ENCODE peak calls at places on chromosomes 13 and 19, in six cellular contexts. One of them, this sample, is unnamed.

GRCh38 chr19:7539827-7540425 is 4.4 kb downstream of the PNPLA6 start:
- DNase-seq in fibroblast of lung: no peak
- DNase-seq in lower lobe of right lung: no peak
- DNase-seq in tibial nerve: no peak
- DNase-seq in OCI-LY7: no peak
- DNase-seq in tibial artery: no peak
- DNase-seq in this sample: no peak

GRCh38 chr19:53659292-53659691 is 27.5 kb downstream of the DPRX start:
- DNase-seq in fibroblast of lung: no peak
- DNase-seq in lower lobe of right lung: no peak
- DNase-seq in tibial nerve: no peak
- DNase-seq in OCI-LY7: no peak
- DNase-seq in tibial artery: no peak
- DNase-seq in this sample: peak; percentile 94

GRCh38 chr19:54172764-54173699 is at the start of gene TMC4:
- DNase-seq in fibroblast of lung: no peak
- DNase-seq in lower lobe of right lung: peak; percentile 85
- DNase-seq in tibial nerve: no peak
- DNase-seq in OCI-LY7: peak; percentile 52
- DNase-seq in tibial artery: no peak
- DNase-seq in this sample: peak; percentile 97

GRCh38 chr19:42313840-42314755 is 989 bp downstream of the TMEM145 start:
- DNase-seq in fibroblast of lung: no peak
- DNase-seq in lower lobe of right lung: no peak
- DNase-seq in tibial nerve: no peak
- DNase-seq in OCI-LY7: no peak
- DNase-seq in tibial artery: no peak
- DNase-seq in this sample: no peak

GRCh38 chr19:13132471-13133166 is 14.6 kb downstream of the NACC1 start:
- DNase-seq in fibroblast of lung: peak; percentile 33
- DNase-seq in lower lobe of right lung: no peak
- DNase-seq in tibial nerve: no peak
- DNase-seq in OCI-LY7: no peak
- DNase-seq in tibial artery: no peak
- DNase-seq in this sample: no peak

GRCh38 chr13:102195566-102196462 is 206.0 kb downstream of the FGF14 start:
- DNase-seq in fibroblast of lung: peak; percentile 54
- DNase-seq in lower lobe of right lung: no peak
- DNase-seq in tibial nerve: no peak
- DNase-seq in OCI-LY7: no peak
- DNase-seq in tibial artery: no peak
- DNase-seq in this sample: no peak

GRCh38 chr13:48976677-48977625 is 1.2 kb downstream of the FNDC3A start:
- DNase-seq in fibroblast of lung: peak; percentile 44
- DNase-seq in lower lobe of right lung: no peak
- DNase-seq in tibial nerve: peak; percentile 38
- DNase-seq in OCI-LY7: peak; percentile 19
- DNase-seq in tibial artery: no peak
- DNase-seq in this sample: no peak

GRCh38 chr19:53511933-53512374 is 26.0 kb upstream of the ZNF331 start:
- DNase-seq in fibroblast of lung: peak; percentile 49
- DNase-seq in lower lobe of right lung: peak; percentile 72
- DNase-seq in tibial nerve: peak; percentile 69
- DNase-seq in OCI-LY7: peak; percentile 59
- DNase-seq in tibial artery: peak; percentile 69
- DNase-seq in this sample: peak; percentile 96

GRCh38 chr13:78409172-78409571 is 194.2 kb downstream of the POU4F1 start:
- DNase-seq in fibroblast of lung: no peak
- DNase-seq in lower lobe of right lung: no peak
- DNase-seq in tibial nerve: no peak
- DNase-seq in OCI-LY7: peak; percentile 3
- DNase-seq in tibial artery: no peak
- DNase-seq in this sample: peak; percentile 38

GRCh38 chr19:20660473-20660872 is 898 bp downstream of the ZNF626 start:
- DNase-seq in fibroblast of lung: peak; percentile 19
- DNase-seq in lower lobe of right lung: no peak
- DNase-seq in tibial nerve: no peak
- DNase-seq in OCI-LY7: no peak
- DNase-seq in tibial artery: no peak
- DNase-seq in this sample: peak; percentile 33

GRCh38 chr19:50772408-50773311 is 2.4 kb downstream of the GPR32 start:
- DNase-seq in fibroblast of lung: no peak
- DNase-seq in lower lobe of right lung: no peak
- DNase-seq in tibial nerve: no peak
- DNase-seq in OCI-LY7: peak; percentile 62
- DNase-seq in tibial artery: no peak
- DNase-seq in this sample: peak; percentile 68

GRCh38 chr13:65985632-65986031 is 1244.5 kb downstream of the PCDH9 start:
- DNase-seq in fibroblast of lung: no peak
- DNase-seq in lower lobe of right lung: no peak
- DNase-seq in tibial nerve: no peak
- DNase-seq in OCI-LY7: no peak
- DNase-seq in tibial artery: no peak
- DNase-seq in this sample: peak; percentile 60

GRCh38 chr13:99926014-99926731 is 45.4 kb downstream of the ZIC5 start:
- DNase-seq in fibroblast of lung: peak; percentile 14
- DNase-seq in lower lobe of right lung: no peak
- DNase-seq in tibial nerve: no peak
- DNase-seq in OCI-LY7: no peak
- DNase-seq in tibial artery: no peak
- DNase-seq in this sample: no peak

GRCh38 chr19:15265849-15266248 is 33.6 kb upstream of the EPHX3 start:
- DNase-seq in fibroblast of lung: peak; percentile 99
- DNase-seq in lower lobe of right lung: peak; percentile 79
- DNase-seq in tibial nerve: peak; percentile 82
- DNase-seq in OCI-LY7: no peak
- DNase-seq in tibial artery: peak; percentile 98
- DNase-seq in this sample: no peak

GRCh38 chr19:16476401-16476800 is 4.6 kb upstream of the EPS15L1 start:
- DNase-seq in fibroblast of lung: no peak
- DNase-seq in lower lobe of right lung: no peak
- DNase-seq in tibial nerve: no peak
- DNase-seq in OCI-LY7: no peak
- DNase-seq in tibial artery: no peak
- DNase-seq in this sample: no peak

GRCh38 chr19:48676887-48677286 is 4.1 kb upstream of the NTN5 start:
- DNase-seq in fibroblast of lung: no peak
- DNase-seq in lower lobe of right lung: no peak
- DNase-seq in tibial nerve: no peak
- DNase-seq in OCI-LY7: no peak
- DNase-seq in tibial artery: no peak
- DNase-seq in this sample: no peak

GRCh38 chr13:99687728-99688397 is 186.6 kb downstream of the TM9SF2 start:
- DNase-seq in fibroblast of lung: no peak
- DNase-seq in lower lobe of right lung: no peak
- DNase-seq in tibial nerve: no peak
- DNase-seq in OCI-LY7: no peak
- DNase-seq in tibial artery: no peak
- DNase-seq in this sample: peak; percentile 92

GRCh38 chr19:51693246-51693645 is at the start of gene SPACA6:
- DNase-seq in fibroblast of lung: no peak
- DNase-seq in lower lobe of right lung: no peak
- DNase-seq in tibial nerve: no peak
- DNase-seq in OCI-LY7: no peak
- DNase-seq in tibial artery: no peak
- DNase-seq in this sample: no peak

GRCh38 chr19:51808333-51808986 is 13.5 kb downstream of the FPR3 start:
- DNase-seq in fibroblast of lung: peak; percentile 60
- DNase-seq in lower lobe of right lung: no peak
- DNase-seq in tibial nerve: no peak
- DNase-seq in OCI-LY7: no peak
- DNase-seq in tibial artery: no peak
- DNase-seq in this sample: no peak

GRCh38 chr13:102318233-102318632 is 83.6 kb downstream of the FGF14 start:
- DNase-seq in fibroblast of lung: no peak
- DNase-seq in lower lobe of right lung: no peak
- DNase-seq in tibial nerve: no peak
- DNase-seq in OCI-LY7: no peak
- DNase-seq in tibial artery: no peak
- DNase-seq in this sample: no peak

GRCh38 chr19:17155251-17155650 is 59.9 kb upstream of the USE1 start:
- DNase-seq in fibroblast of lung: no peak
- DNase-seq in lower lobe of right lung: no peak
- DNase-seq in tibial nerve: no peak
- DNase-seq in OCI-LY7: no peak
- DNase-seq in tibial artery: no peak
- DNase-seq in this sample: no peak

GRCh38 chr19:7917292-7918061 is 2.7 kb upstream of the SNAPC2 start:
- DNase-seq in fibroblast of lung: peak; percentile 61
- DNase-seq in lower lobe of right lung: peak; percentile 68
- DNase-seq in tibial nerve: no peak
- DNase-seq in OCI-LY7: peak; percentile 44
- DNase-seq in tibial artery: peak; percentile 75
- DNase-seq in this sample: peak; percentile 83

GRCh38 chr13:25281193-25281936 is 5.9 kb downstream of the MTMR6 start:
- DNase-seq in fibroblast of lung: no peak
- DNase-seq in lower lobe of right lung: no peak
- DNase-seq in tibial nerve: no peak
- DNase-seq in OCI-LY7: peak; percentile 24
- DNase-seq in tibial artery: no peak
- DNase-seq in this sample: no peak

GRCh38 chr13:97068146-97068545 is 73.9 kb upstream of the OXGR1 start:
- DNase-seq in fibroblast of lung: peak; percentile 6
- DNase-seq in lower lobe of right lung: no peak
- DNase-seq in tibial nerve: no peak
- DNase-seq in OCI-LY7: no peak
- DNase-seq in tibial artery: no peak
- DNase-seq in this sample: peak; percentile 9

DNA sequence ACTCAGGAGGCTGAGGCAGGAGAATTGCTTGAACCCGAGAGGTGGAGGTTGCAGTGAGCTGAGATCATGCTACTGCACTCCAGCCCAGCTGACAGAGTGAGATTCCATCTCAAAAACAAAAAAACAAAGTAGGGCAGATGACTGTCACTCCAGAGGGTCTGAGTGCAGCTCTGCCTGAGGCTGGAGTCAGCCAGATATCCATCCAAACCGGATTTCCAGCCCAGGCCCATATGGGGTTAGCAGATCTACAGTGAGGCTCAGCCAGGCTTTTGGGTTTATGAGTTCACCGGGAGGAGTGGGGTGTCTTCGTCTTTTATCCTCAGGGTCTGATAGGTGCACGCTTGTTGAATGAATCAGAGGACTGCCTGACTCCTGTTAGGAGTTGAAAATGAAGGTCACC is 19.0 kb downstream of the LAMP1 start:
- DNase-seq in fibroblast of lung: no peak
- DNase-seq in lower lobe of right lung: no peak
- DNase-seq in tibial nerve: no peak
- DNase-seq in OCI-LY7: no peak
- DNase-seq in tibial artery: no peak
- DNase-seq in this sample: no peak
- H3K4me1 ChIP-seq in fibroblast of lung: no peaks in the 10 kb centered on the region
- H3K4me1 ChIP-seq in lower lobe of right lung: no peaks in the 10 kb centered on the region
- H3K4me1 ChIP-seq in tibial nerve: no peaks in the 10 kb centered on the region
- H3K4me1 ChIP-seq in OCI-LY7: no peaks in the 10 kb centered on the region
- H3K4me1 ChIP-seq in tibial artery: no peaks in the 10 kb centered on the region
- H3K4me1 ChIP-seq in this sample: no peaks in the 10 kb centered on the region

GRCh38 chr19:1230585-1231489 is 7.0 kb downstream of the CBARP start:
- DNase-seq in fibroblast of lung: no peak
- DNase-seq in lower lobe of right lung: no peak
- DNase-seq in tibial nerve: no peak
- DNase-seq in OCI-LY7: no peak
- DNase-seq in tibial artery: no peak
- DNase-seq in this sample: no peak
- TF ChIP-seq CTCF in fibroblast of lung: no peak
- TF ChIP-seq CTCF in lower lobe of right lung: no peak
- TF ChIP-seq CTCF in tibial nerve: no peak
- TF ChIP-seq CTCF in OCI-LY7: no peak
- TF ChIP-seq CTCF in tibial artery: no peak
- TF ChIP-seq CTCF in this sample: no peak

DNA sequence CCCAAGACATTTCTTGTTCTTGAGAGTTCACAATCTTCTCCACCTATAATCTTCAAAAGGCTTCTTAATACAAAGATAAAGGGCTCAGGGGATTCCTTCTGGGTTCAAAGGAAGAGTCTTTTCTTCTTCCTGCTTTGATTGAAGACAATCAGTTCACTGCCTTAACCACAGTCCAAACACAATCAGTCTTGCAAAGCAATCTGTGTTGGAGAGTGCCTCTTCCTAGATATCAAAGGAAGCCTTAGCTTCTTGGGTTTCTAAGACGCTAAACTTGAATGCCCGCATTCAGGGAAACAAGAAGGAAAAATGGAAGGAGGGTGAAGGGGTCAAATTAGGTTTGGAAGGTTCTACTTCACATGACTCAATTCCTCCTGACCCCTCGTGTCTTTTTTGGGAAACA is 27.2 kb downstream of the RANBP3 start:
- DNase-seq in fibroblast of lung: no peak
- DNase-seq in lower lobe of right lung: no peak
- DNase-seq in tibial nerve: no peak
- DNase-seq in OCI-LY7: peak; percentile 34
- DNase-seq in tibial artery: no peak
- DNase-seq in this sample: no peak
- H3K4me1 ChIP-seq in fibroblast of lung: peaks cover 31% of the 10 kb centered on the region
- H3K4me1 ChIP-seq in lower lobe of right lung: peaks cover 95% of the 10 kb centered on the region
- H3K4me1 ChIP-seq in tibial nerve: no peaks in the 10 kb centered on the region
- H3K4me1 ChIP-seq in OCI-LY7: peaks cover 86% of the 10 kb centered on the region
- H3K4me1 ChIP-seq in tibial artery: peaks cover 53% of the 10 kb centered on the region
- H3K4me1 ChIP-seq in this sample: peaks cover 74% of the 10 kb centered on the region

GRCh38 chr19:11284535-11284934 is 11.4 kb upstream of the TSPAN16 start:
- DNase-seq in fibroblast of lung: no peak
- DNase-seq in lower lobe of right lung: no peak
- DNase-seq in tibial nerve: no peak
- DNase-seq in OCI-LY7: no peak
- DNase-seq in tibial artery: no peak
- DNase-seq in this sample: no peak

GRCh38 chr19:11288349-11288748 is 7.6 kb upstream of the TSPAN16 start:
- DNase-seq in fibroblast of lung: peak; percentile 45
- DNase-seq in lower lobe of right lung: no peak
- DNase-seq in tibial nerve: no peak
- DNase-seq in OCI-LY7: no peak
- DNase-seq in tibial artery: no peak
- DNase-seq in this sample: peak; percentile 44

GRCh38 chr19:11281336-11282049 is 14.5 kb upstream of the TSPAN16 start:
- DNase-seq in fibroblast of lung: no peak
- DNase-seq in lower lobe of right lung: no peak
- DNase-seq in tibial nerve: no peak
- DNase-seq in OCI-LY7: no peak
- DNase-seq in tibial artery: no peak
- DNase-seq in this sample: no peak

GRCh38 chr19:11291415-11291814 is 4.5 kb upstream of the TSPAN16 start:
- DNase-seq in fibroblast of lung: no peak
- DNase-seq in lower lobe of right lung: no peak
- DNase-seq in tibial nerve: no peak
- DNase-seq in OCI-LY7: no peak
- DNase-seq in tibial artery: no peak
- DNase-seq in this sample: no peak

DNA sequence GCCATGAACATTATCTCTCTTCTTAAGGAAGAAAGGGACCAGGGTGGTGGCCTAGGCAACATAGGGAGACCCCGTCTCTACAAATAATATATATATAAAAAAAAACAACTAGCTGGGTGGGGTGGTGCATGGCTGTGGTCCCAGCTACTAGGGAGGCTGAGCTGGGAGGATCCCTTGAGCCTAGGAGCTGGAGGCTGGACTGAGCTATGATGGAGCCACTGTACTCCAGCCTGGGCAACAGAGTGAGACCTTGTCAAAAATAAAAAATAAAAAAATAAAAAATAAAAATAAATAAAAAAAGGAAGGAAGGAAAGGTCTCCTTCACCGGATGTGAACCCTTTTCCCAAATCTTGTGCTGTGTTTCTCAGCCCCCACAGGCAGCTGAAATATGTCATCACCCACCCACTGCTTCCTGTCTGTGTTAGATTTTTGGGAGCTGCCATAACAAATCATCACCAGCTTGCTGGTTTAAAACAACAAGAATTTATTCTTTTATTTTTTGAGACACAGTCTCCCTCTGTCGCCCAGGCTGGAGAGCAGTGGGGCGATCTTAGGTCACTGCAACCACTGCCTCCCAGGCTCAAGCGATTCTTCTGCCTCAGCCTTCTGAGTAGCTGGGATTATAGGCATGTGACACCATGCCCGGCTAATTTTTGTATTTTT is 9.5 kb upstream of the TSPAN16 start:
- DNase-seq in fibroblast of lung: peak; percentile 50
- DNase-seq in lower lobe of right lung: no peak
- DNase-seq in tibial nerve: no peak
- DNase-seq in OCI-LY7: no peak
- DNase-seq in tibial artery: no peak
- DNase-seq in this sample: no peak
- TF ChIP-seq CTCF in fibroblast of lung: peak; percentile 22
- TF ChIP-seq CTCF in lower lobe of right lung: peak; percentile 47
- TF ChIP-seq CTCF in tibial nerve: no peak
- TF ChIP-seq CTCF in OCI-LY7: no peak
- TF ChIP-seq CTCF in tibial artery: peak; percentile 35
- TF ChIP-seq CTCF in this sample: no peak